ENCODE peak calls at places on chromosomes 4 and X, in four cellular contexts. I, X, V and G are unnamed samples.

GRCh38 chrX:68927178-68927577 is 98.4 kb downstream of the EFNB1 start:
- DNase-seq in I (no peak), X (no peak), V (no peak), G (no peak)

GRCh38 chr4:14920759-14921313 is 81.4 kb upstream of the CPEB2 start:
- DNase-seq in I (no peak), X (no peak), V (no peak), G (no peak)

GRCh38 chrX:78514852-78515251 is 144.3 kb downstream of the RTL3 start:
- DNase-seq in I (no peak), X (no peak), V (no peak), G (peak; percentile 54)

GRCh38 chr4:26985836-26986235 is 125.2 kb downstream of the STIM2 start:
- DNase-seq in I (no peak), X (no peak), V (no peak), G (no peak)

GRCh38 chrX:46665232-46666162 is 91.9 kb downstream of the CHST7 start:
- DNase-seq in I (no peak), X (no peak), V (no peak), G (no peak)

GRCh38 chr4:113043591-113043990 is 5.9 kb upstream of the ANK2 start:
- DNase-seq in I (no peak), X (no peak), V (no peak), G (no peak)

GRCh38 chr4:169315530-169316306 is 45.0 kb upstream of the SH3RF1 start:
- DNase-seq in I (no peak), X (peak; percentile 54), V (no peak), G (no peak)

GRCh38 chrX:140817943-140818342 is 108.4 kb downstream of the LINC00632 start:
- DNase-seq in I (no peak), X (peak; percentile 35), V (no peak), G (no peak)

GRCh38 chr4:77040265-77040664 is 35.5 kb downstream of the CCNI start:
- DNase-seq in I (no peak), X (peak; percentile 70), V (no peak), G (no peak)

GRCh38 chr4:7805533-7806079 is 134.1 kb downstream of the AFAP1 start:
- DNase-seq in I (peak; percentile 79), X (peak; percentile 83), V (no peak), G (no peak)

GRCh38 chrX:123797543-123798447 is 62.1 kb upstream of the XIAP start:
- DNase-seq in I (no peak), X (no peak), V (no peak), G (no peak)

GRCh38 chr4:153153339-153153851 is 50.8 kb upstream of the TRIM2 start:
- DNase-seq in I (no peak), X (peak; percentile 11), V (peak; percentile 53), G (no peak)

GRCh38 chrX:34655496-34656258 is 1.4 kb downstream of the TMEM47 start:
- DNase-seq in I (no peak), X (no peak), V (no peak), G (no peak)

GRCh38 chrX:22345884-22346283 is 73.2 kb downstream of the CBLL2 start:
- DNase-seq in I (no peak), X (no peak), V (no peak), G (no peak)

GRCh38 chr4:54683616-54684346 is 26.0 kb downstream of the KIT start:
- DNase-seq in I (no peak), X (no peak), V (no peak), G (no peak)

GRCh38 chr4:114036864-114037263 is 57.4 kb upstream of the ARSJ start:
- DNase-seq in I (no peak), X (no peak), V (no peak), G (no peak)

GRCh38 chrX:102558607-102559006 is 40.7 kb upstream of the ARMCX5 start:
- DNase-seq in I (no peak), X (no peak), V (no peak), G (no peak)

GRCh38 chr4:85836588-85836987 is 361.6 kb downstream of the ARHGAP24 start:
- DNase-seq in I (no peak), X (peak; percentile 44), V (no peak), G (no peak)

GRCh38 chr4:6658635-6659075 is 18.2 kb downstream of the MRFAP1 start:
- DNase-seq in I (no peak), X (peak; percentile 4), V (no peak), G (no peak)

GRCh38 chr4:138910201-138910913 is 105.2 kb upstream of the NOCT start:
- DNase-seq in I (no peak), X (peak; percentile 36), V (no peak), G (no peak)

GRCh38 chr4:129117705-129118104 is 21.8 kb downstream of the C4orf33 start:
- DNase-seq in I (no peak), X (no peak), V (no peak), G (no peak)

GRCh38 chr4:66606908-66607307 is 936.6 kb upstream of the EPHA5 start:
- DNase-seq in I (no peak), X (no peak), V (no peak), G (peak; percentile 4)

GRCh38 chr4:26130173-26130572 is 190.6 kb upstream of the RBPJ start:
- DNase-seq in I (no peak), X (no peak), V (no peak), G (no peak)

GRCh38 chrX:47420967-47421366 is 50.6 kb downstream of the ZNF157 start:
- DNase-seq in I (no peak), X (no peak), V (no peak), G (no peak)

GRCh38 chr4:25760518-25761157 is 102.2 kb downstream of the SEL1L3 start:
- DNase-seq in I (no peak), X (no peak), V (no peak), G (no peak)

GRCh38 chr4:3480528-3481112 is 17.5 kb downstream of the DOK7 start:
- DNase-seq in I (peak; percentile 78), X (peak; percentile 80), V (peak; percentile 74), G (peak; percentile 71)

GRCh38 chr4:126526335-126526734 is 1106.4 kb upstream of the INTU start:
- DNase-seq in I (no peak), X (no peak), V (no peak), G (no peak)

GRCh38 chrX:43882294-43882681 is at the start of gene MAOB:
- DNase-seq in I (no peak), X (no peak), V (no peak), G (no peak)

GRCh38 chrX:110795645-110796510 is at the start of gene CHRDL1:
- DNase-seq in I (no peak), X (no peak), V (no peak), G (no peak)

GRCh38 chrX:136395271-136395670 is 92.5 kb upstream of the BRS3 start:
- DNase-seq in I (no peak), X (no peak), V (no peak), G (no peak)

GRCh38 chr4:78652282-78652876 is 100.8 kb downstream of the ANXA3 start:
- DNase-seq in I (no peak), X (no peak), V (no peak), G (no peak)

GRCh38 chr4:87171944-87172343 is 48.5 kb downstream of the KLHL8 start:
- DNase-seq in I (no peak), X (no peak), V (no peak), G (no peak)

GRCh38 chr4:107444-108429 is 16.6 kb upstream of the ZNF718 start:
- DNase-seq in I (no peak), X (no peak), V (no peak), G (no peak)

GRCh38 chrX:15988661-15989603 is 134.3 kb upstream of the AP1S2 start:
- DNase-seq in I (no peak), X (peak; percentile 63), V (no peak), G (no peak)

GRCh38 chr4:24094726-24095125 is 204.9 kb upstream of the PPARGC1A start:
- DNase-seq in I (no peak), X (no peak), V (no peak), G (no peak)

GRCh38 chrX:130874751-130875150 is 28.3 kb downstream of the ENOX2 start:
- DNase-seq in I (no peak), X (no peak), V (no peak), G (no peak)

GRCh38 chrX:41334866-41335589 is 1.1 kb downstream of the DDX3X start:
- DNase-seq in I (peak; percentile 76), X (peak; percentile 29), V (no peak), G (no peak)

GRCh38 chr4:1721666-1722550 is 587 bp downstream of the TACC3 start:
- DNase-seq in I (no peak), X (no peak), V (no peak), G (no peak)
- H3K27ac ChIP-seq in I (no peak overlapping the region), X (no peak overlapping the region), V (no peak overlapping the region), G (no peak overlapping the region)

DNA sequence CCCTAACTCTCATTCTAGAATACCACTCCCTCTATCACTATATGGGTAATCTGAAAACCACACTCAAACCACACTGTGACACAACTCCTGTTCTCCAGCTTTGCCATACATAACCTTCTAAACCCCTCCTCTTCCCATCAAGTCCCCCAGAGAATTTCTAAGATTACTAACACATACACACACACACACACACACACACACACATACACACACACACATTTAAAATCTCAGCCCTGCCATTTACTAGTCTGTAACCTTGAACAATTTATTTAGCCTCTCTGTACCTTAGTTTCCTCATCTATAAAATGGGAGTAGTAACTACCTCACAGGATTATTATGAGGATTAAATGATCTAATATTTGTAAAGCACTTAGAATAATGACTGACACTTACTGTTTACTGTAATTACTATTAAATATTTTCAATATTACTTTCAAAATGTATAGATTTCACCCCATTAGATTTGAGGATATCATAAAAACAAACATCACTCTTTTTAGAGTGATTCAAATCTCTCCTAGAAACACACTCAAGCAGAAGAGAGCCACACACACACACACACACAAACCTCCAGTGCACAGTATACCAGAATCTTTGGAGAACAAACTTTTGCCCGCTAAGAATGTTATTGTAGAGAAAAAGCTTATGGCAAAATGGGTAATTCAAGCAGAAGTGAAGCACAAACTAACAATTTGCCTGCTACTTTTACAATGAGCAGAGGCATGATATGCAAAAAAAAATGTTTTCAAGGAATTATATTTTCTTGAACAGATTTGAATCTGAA is 3.8 kb downstream of the ANKRD50 start:
- DNase-seq in I (no peak), X (peak; percentile 45), V (no peak), G (no peak)
- H3K4me3 ChIP-seq in I (no peak overlapping the region), X (peak overlapping the region; percentile 83), V (no peak overlapping the region), G (no peak overlapping the region)

GRCh38 chrX:119174900-119175299 is 47.3 kb upstream of the KIAA1210 start:
- DNase-seq in I (no peak), X (no peak), V (no peak), G (no peak)
- H3K27ac ChIP-seq in I (no peak overlapping the region), X (no peak overlapping the region), V (no peak overlapping the region), G (no peak overlapping the region)

GRCh38 chr4:38803833-38804653 is 548 bp downstream of the TLR1 start:
- DNase-seq in I (no peak), X (no peak), V (no peak), G (no peak)
- H3K4me3 ChIP-seq in I (peak overlapping the region; percentile 35), X (no peak overlapping the region), V (no peak overlapping the region), G (no peak overlapping the region)